ENCODE peak calls at places on chromosomes 6 and 20, in five cellular contexts. M is T-helper 9 cell, Y is myocyte, H is AG10803, L is lower lobe of right lung. B is an unnamed sample.

GRCh38 chr6:111406200-111406711 is 76.8 kb downstream of the REV3L start:
- DNase-seq in M (no peak), Y (no peak), H (no peak), L (no peak), B (no peak)

GRCh38 chr20:34920055-34920454 is 35.6 kb downstream of the GSS start:
- DNase-seq in M (no peak), Y (no peak), H (no peak), L (no peak), B (no peak)

GRCh38 chr6:170011233-170012142 is 260.1 kb downstream of the ERMARD start:
- DNase-seq in M (no peak), Y (no peak), H (no peak), L (no peak), B (no peak)

GRCh38 chr6:108989700-108990099 is 104.9 kb downstream of the SESN1 start:
- DNase-seq in M (no peak), Y (no peak), H (no peak), L (no peak), B (no peak)

GRCh38 chr6:43772571-43773049 is 2.6 kb downstream of the VEGFA start:
- DNase-seq in M (no peak), Y (peak), H (no peak), L (no peak), B (no peak)

GRCh38 chr20:36439040-36439730 is 102.1 kb upstream of the MYL9 start:
- DNase-seq in M (peak), Y (peak), H (peak), L (peak), B (peak)

GRCh38 chr6:74733830-74734591 is 471.8 kb downstream of the COL12A1 start:
- DNase-seq in M (no peak), Y (no peak), H (peak), L (no peak), B (no peak)

GRCh38 chr6:166419268-166419667 is 36.5 kb upstream of the MPC1 start:
- DNase-seq in M (peak), Y (peak), H (peak), L (no peak), B (peak)

GRCh38 chr20:57498425-57499400 is 26.2 kb downstream of the CTCFL start:
- DNase-seq in M (no peak), Y (peak), H (peak), L (no peak), B (peak)

GRCh38 chr6:167500961-167501360 is 176.1 kb downstream of the TTLL2 start:
- DNase-seq in M (no peak), Y (no peak), H (no peak), L (no peak), B (no peak)

GRCh38 chr20:45816951-45817651 is 4.7 kb downstream of the UBE2C start:
- DNase-seq in M (no peak), Y (no peak), H (no peak), L (no peak), B (no peak)

GRCh38 chr6:125251516-125252229 is 50.1 kb downstream of the HDDC2 start:
- DNase-seq in M (no peak), Y (no peak), H (no peak), L (no peak), B (no peak)

GRCh38 chr20:7399114-7399513 is 541.1 kb downstream of the HAO1 start:
- DNase-seq in M (no peak), Y (no peak), H (no peak), L (no peak), B (no peak)

GRCh38 chr20:10216146-10216741 is 2.4 kb upstream of the SNAP25 start:
- DNase-seq in M (no peak), Y (no peak), H (no peak), L (no peak), B (no peak)

GRCh38 chr20:41182296-41183212 is 45.2 kb downstream of the PLCG1 start:
- DNase-seq in M (no peak), Y (no peak), H (no peak), L (peak), B (no peak)

GRCh38 chr6:4647414-4648365 is 128.5 kb upstream of the CDYL start:
- DNase-seq in M (no peak), Y (peak), H (peak), L (peak), B (no peak)

GRCh38 chr20:53070714-53071392 is 98.7 kb downstream of the TSHZ2 start:
- DNase-seq in M (no peak), Y (no peak), H (no peak), L (no peak), B (no peak)

GRCh38 chr6:40308533-40309306 is 278.4 kb downstream of the LRFN2 start:
- DNase-seq in M (peak), Y (peak), H (peak), L (peak), B (peak)

GRCh38 chr20:44253528-44253927 is 6.4 kb downstream of the GDAP1L1 start:
- DNase-seq in M (no peak), Y (no peak), H (no peak), L (no peak), B (no peak)

GRCh38 chr20:19888269-19888669 is 128.9 kb upstream of the NAA20 start:
- DNase-seq in M (no peak), Y (peak), H (no peak), L (no peak), B (no peak)

GRCh38 chr20:25300496-25301170 is 52.7 kb downstream of the PYGB start:
- DNase-seq in M (no peak), Y (peak), H (no peak), L (no peak), B (no peak)

GRCh38 chr6:135087803-135088202 is 33.2 kb upstream of the HBS1L start:
- DNase-seq in M (peak), Y (peak), H (no peak), L (no peak), B (no peak)

GRCh38 chr6:38933426-38933825 is 115.2 kb upstream of the GLP1R start:
- DNase-seq in M (no peak), Y (peak), H (peak), L (no peak), B (no peak)

GRCh38 chr6:75436869-75437268 is 56.7 kb downstream of the FILIP1 start:
- DNase-seq in M (no peak), Y (no peak), H (no peak), L (no peak), B (no peak)

B was measured in T-helper 1 cell.